ENCODE peak calls at places on chromosome 1, in four cellular contexts. M is GM12878, L is H1, E is HepG2. I is an unnamed sample.

GRCh38 chr1:226679853-226680516 is 59.1 kb downstream of the ITPKB start:
- DNase-seq in M (no peak), L (peak; percentile 97), E (no peak), I (peak; percentile 99)

GRCh38 chr1:35046730-35047129 is 15.0 kb upstream of the ZMYM6 start:
- DNase-seq in M (no peak), L (no peak), E (no peak), I (no peak)

GRCh38 chr1:212760126-212760823 is 31.3 kb downstream of the NSL1 start:
- DNase-seq in M (no peak), L (no peak), E (peak; percentile 22), I (peak; percentile 25)

GRCh38 chr1:224513787-224514209 is 79.2 kb upstream of the WDR26 start:
- DNase-seq in M (no peak), L (no peak), E (peak; percentile 54), I (peak; percentile 92)

GRCh38 chr1:183281553-183282091 is 95.6 kb downstream of the LAMC2 start:
- DNase-seq in M (peak; percentile 54), L (peak; percentile 91), E (peak; percentile 64), I (peak; percentile 97)

GRCh38 chr1:206674745-206675175 is 9.9 kb upstream of the MAPKAPK2 start:
- DNase-seq in M (no peak), L (no peak), E (no peak), I (no peak)

GRCh38 chr1:233735331-233735730 is 121.4 kb downstream of the KCNK1 start:
- DNase-seq in M (no peak), L (no peak), E (no peak), I (no peak)

GRCh38 chr1:198268784-198269183 is 112.0 kb downstream of the NEK7 start:
- DNase-seq in M (no peak), L (no peak), E (no peak), I (no peak)

GRCh38 chr1:59061876-59062275 is 235.0 kb upstream of the FGGY start:
- DNase-seq in M (no peak), L (no peak), E (no peak), I (no peak)

GRCh38 chr1:24250791-24251190 is 63.7 kb upstream of the IFNLR1 start:
- DNase-seq in M (no peak), L (no peak), E (no peak), I (no peak)

GRCh38 chr1:180252638-180253536 is 22.8 kb downstream of the LHX4 start:
- DNase-seq in M (peak; percentile 37), L (no peak), E (peak; percentile 51), I (no peak)
- TF ChIP-seq SUZ12 in M (no peak), L (no peak), E (no peak), I (no peak)

GRCh38 chr1:117642963-117643362 is 37.1 kb downstream of the TENT5C start:
- DNase-seq in M (no peak), L (no peak), E (no peak), I (no peak)

GRCh38 chr1:117646007-117646913 is 40.4 kb downstream of the TENT5C start:
- DNase-seq in M (no peak), L (no peak), E (no peak), I (no peak)

GRCh38 chr1:117643601-117644000 is 37.8 kb downstream of the TENT5C start:
- DNase-seq in M (no peak), L (no peak), E (no peak), I (no peak)

GRCh38 chr1:117645343-117645742 is 39.5 kb downstream of the TENT5C start:
- DNase-seq in M (no peak), L (no peak), E (no peak), I (no peak)

GRCh38 chr1:117644696-117645311 is 39.0 kb downstream of the TENT5C start:
- DNase-seq in M (no peak), L (no peak), E (no peak), I (no peak)
- H3K4me3 ChIP-seq in M (no peak overlapping the region), L (no peak overlapping the region), E (no peak overlapping the region), I (no peak overlapping the region)

GRCh38 chr1:85277027-85277625 is 694 bp upstream of the BCL10 start:
- DNase-seq in M (no peak), L (no peak), E (no peak), I (no peak)

GRCh38 chr1:85275701-85276289 is 637 bp downstream of the BCL10 start:
- DNase-seq in M (no peak), L (no peak), E (no peak), I (no peak)

GRCh38 chr1:85273397-85273796 is 3.0 kb downstream of the BCL10 start:
- DNase-seq in M (no peak), L (no peak), E (no peak), I (no peak)

GRCh38 chr1:85276290-85277026 is at the start of gene BCL10:
- DNase-seq in M (peak; percentile 97), L (peak; percentile 98), E (peak; percentile 94), I (peak; percentile 99)

GRCh38 chr1:85274969-85275453 is 1.4 kb downstream of the BCL10 start:
- DNase-seq in M (no peak), L (no peak), E (peak; percentile 29), I (no peak)
- TF ChIP-seq SUZ12 in M (no peak), L (no peak), E (no peak), I (no peak)

GRCh38 chr1:161164901-161165620 is 1.2 kb upstream of the PPOX start:
- DNase-seq in M (no peak), L (no peak), E (no peak), I (no peak)
- H3K4me3 ChIP-seq in M (peak overlapping the region; percentile 67), L (peak overlapping the region; percentile 82), E (peak overlapping the region; percentile 55), I (peak overlapping the region; percentile 9)

I was measured in NT2/D1.